ENCODE peak calls at places on chromosomes 1 and 21, in five cellular contexts. One of them, this sample, is unnamed.

GRCh38 chr21:34313116-34313515 is 50.7 kb upstream of the KCNE2 start:
- DNase-seq in fibroblast of lung: peak; percentile 28
- DNase-seq in kidney epithelial cell: no peak
- DNase-seq in naive thymus-derived CD4-positive, alpha-beta T cell: no peak
- DNase-seq in tibial nerve: no peak
- DNase-seq in this sample: no peak

GRCh38 chr1:211520641-211521040 is 28.7 kb upstream of the RD3 start:
- DNase-seq in fibroblast of lung: peak; percentile 30
- DNase-seq in kidney epithelial cell: no peak
- DNase-seq in naive thymus-derived CD4-positive, alpha-beta T cell: no peak
- DNase-seq in tibial nerve: no peak
- DNase-seq in this sample: no peak

GRCh38 chr1:40038693-40039092 is 1.8 kb upstream of the CAP1 start:
- DNase-seq in fibroblast of lung: no peak
- DNase-seq in kidney epithelial cell: no peak
- DNase-seq in naive thymus-derived CD4-positive, alpha-beta T cell: no peak
- DNase-seq in tibial nerve: no peak
- DNase-seq in this sample: no peak

GRCh38 chr1:34796990-34797389 is 4.2 kb downstream of the GJA4 start:
- DNase-seq in fibroblast of lung: no peak
- DNase-seq in kidney epithelial cell: no peak
- DNase-seq in naive thymus-derived CD4-positive, alpha-beta T cell: no peak
- DNase-seq in tibial nerve: no peak
- DNase-seq in this sample: no peak

GRCh38 chr1:229508823-229509337 is 739 bp upstream of the NUP133 start:
- DNase-seq in fibroblast of lung: no peak
- DNase-seq in kidney epithelial cell: no peak
- DNase-seq in naive thymus-derived CD4-positive, alpha-beta T cell: no peak
- DNase-seq in tibial nerve: no peak
- DNase-seq in this sample: peak; percentile 3

GRCh38 chr1:55288245-55288644 is 73.1 kb upstream of the USP24 start:
- DNase-seq in fibroblast of lung: no peak
- DNase-seq in kidney epithelial cell: no peak
- DNase-seq in naive thymus-derived CD4-positive, alpha-beta T cell: no peak
- DNase-seq in tibial nerve: no peak
- DNase-seq in this sample: no peak

GRCh38 chr1:20587639-20588017 is 1.3 kb upstream of the CDA start:
- DNase-seq in fibroblast of lung: peak; percentile 43
- DNase-seq in kidney epithelial cell: no peak
- DNase-seq in naive thymus-derived CD4-positive, alpha-beta T cell: no peak
- DNase-seq in tibial nerve: no peak
- DNase-seq in this sample: no peak

GRCh38 chr1:197620660-197621273 is 154.5 kb downstream of the DENND1B start:
- DNase-seq in fibroblast of lung: no peak
- DNase-seq in kidney epithelial cell: no peak
- DNase-seq in naive thymus-derived CD4-positive, alpha-beta T cell: no peak
- DNase-seq in tibial nerve: no peak
- DNase-seq in this sample: no peak

GRCh38 chr1:76841460-76841859 is 25.8 kb upstream of the ST6GALNAC5 start:
- DNase-seq in fibroblast of lung: no peak
- DNase-seq in kidney epithelial cell: no peak
- DNase-seq in naive thymus-derived CD4-positive, alpha-beta T cell: no peak
- DNase-seq in tibial nerve: no peak
- DNase-seq in this sample: no peak

GRCh38 chr1:154992721-154993571 is 440 bp upstream of the LENEP start:
- DNase-seq in fibroblast of lung: peak; percentile 64
- DNase-seq in kidney epithelial cell: no peak
- DNase-seq in naive thymus-derived CD4-positive, alpha-beta T cell: no peak
- DNase-seq in tibial nerve: no peak
- DNase-seq in this sample: peak; percentile 30

GRCh38 chr1:182806015-182806678 is 16.6 kb downstream of the NPL start:
- DNase-seq in fibroblast of lung: no peak
- DNase-seq in kidney epithelial cell: no peak
- DNase-seq in naive thymus-derived CD4-positive, alpha-beta T cell: no peak
- DNase-seq in tibial nerve: no peak
- DNase-seq in this sample: peak; percentile 50

GRCh38 chr1:85502171-85502570 is 37.2 kb upstream of the DDAH1 start:
- DNase-seq in fibroblast of lung: peak; percentile 14
- DNase-seq in kidney epithelial cell: no peak
- DNase-seq in naive thymus-derived CD4-positive, alpha-beta T cell: no peak
- DNase-seq in tibial nerve: no peak
- DNase-seq in this sample: peak; percentile 3

GRCh38 chr1:28392027-28392652 is 22.6 kb downstream of the PHACTR4 start:
- DNase-seq in fibroblast of lung: peak; percentile 94
- DNase-seq in kidney epithelial cell: peak; percentile 61
- DNase-seq in naive thymus-derived CD4-positive, alpha-beta T cell: no peak
- DNase-seq in tibial nerve: no peak
- DNase-seq in this sample: no peak

GRCh38 chr1:8427493-8427892 is 109.6 kb downstream of the SLC45A1 start:
- DNase-seq in fibroblast of lung: no peak
- DNase-seq in kidney epithelial cell: no peak
- DNase-seq in naive thymus-derived CD4-positive, alpha-beta T cell: no peak
- DNase-seq in tibial nerve: no peak
- DNase-seq in this sample: no peak
- H3K4me3 ChIP-seq in fibroblast of lung: no peak overlapping the region
- H3K4me3 ChIP-seq in kidney epithelial cell: no peak overlapping the region
- H3K4me3 ChIP-seq in naive thymus-derived CD4-positive, alpha-beta T cell: peak overlapping the region; percentile 6
- H3K4me3 ChIP-seq in tibial nerve: no peak overlapping the region
- H3K4me3 ChIP-seq in this sample: no peak overlapping the region

DNA sequence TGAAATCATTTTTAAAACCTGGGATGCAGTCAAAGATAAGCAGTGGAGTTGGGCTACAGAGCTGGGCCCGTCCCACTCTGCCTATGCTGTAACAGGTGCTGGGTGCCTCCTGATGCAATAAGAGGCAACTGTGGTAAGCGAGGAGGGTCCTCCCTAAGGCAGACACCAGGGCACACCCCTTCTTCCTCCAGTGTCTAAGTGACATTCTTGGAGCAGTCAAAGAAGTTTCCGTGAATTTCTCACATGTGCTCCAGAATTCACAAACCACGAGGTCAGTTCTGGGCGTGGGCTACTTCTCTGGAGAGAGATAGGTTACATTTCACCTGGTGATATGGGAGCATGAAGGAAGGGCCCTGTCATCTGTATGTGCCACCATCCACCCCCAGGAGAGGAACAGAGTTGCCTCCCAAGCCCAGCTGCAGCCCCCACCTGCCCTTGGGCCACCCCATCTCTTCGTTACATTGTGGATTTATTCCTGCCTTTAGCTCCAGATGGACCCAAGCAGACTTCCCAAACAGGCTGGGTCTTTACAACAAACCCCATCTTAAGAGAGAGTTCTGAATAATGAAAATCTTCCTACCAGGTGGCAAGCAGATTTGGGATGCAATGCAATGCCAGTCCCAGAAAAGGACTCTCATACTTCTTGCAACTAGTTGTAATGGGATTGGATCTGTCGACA is 82.6 kb upstream of the CNTN2 start:
- DNase-seq in fibroblast of lung: no peak
- DNase-seq in kidney epithelial cell: no peak
- DNase-seq in naive thymus-derived CD4-positive, alpha-beta T cell: no peak
- DNase-seq in tibial nerve: no peak
- DNase-seq in this sample: peak; percentile 45
- H3K36me3 ChIP-seq in fibroblast of lung: no peaks in the 10 kb centered on the region
- H3K36me3 ChIP-seq in kidney epithelial cell: no peaks in the 10 kb centered on the region
- H3K36me3 ChIP-seq in naive thymus-derived CD4-positive, alpha-beta T cell: no peaks in the 10 kb centered on the region
- H3K36me3 ChIP-seq in tibial nerve: no peaks in the 10 kb centered on the region
- H3K36me3 ChIP-seq in this sample: no peaks in the 10 kb centered on the region

GRCh38 chr1:110606784-110607662 is 865 bp upstream of the KCNA2 start:
- DNase-seq in fibroblast of lung: peak; percentile 3
- DNase-seq in kidney epithelial cell: no peak
- DNase-seq in naive thymus-derived CD4-positive, alpha-beta T cell: peak; percentile 16
- DNase-seq in tibial nerve: no peak
- DNase-seq in this sample: no peak
- H3K4me3 ChIP-seq in fibroblast of lung: no peak overlapping the region
- H3K4me3 ChIP-seq in kidney epithelial cell: no peak overlapping the region
- H3K4me3 ChIP-seq in naive thymus-derived CD4-positive, alpha-beta T cell: peak overlapping the region; percentile 68
- H3K4me3 ChIP-seq in tibial nerve: peak overlapping the region; percentile 75
- H3K4me3 ChIP-seq in this sample: peak overlapping the region; percentile 29

DNA sequence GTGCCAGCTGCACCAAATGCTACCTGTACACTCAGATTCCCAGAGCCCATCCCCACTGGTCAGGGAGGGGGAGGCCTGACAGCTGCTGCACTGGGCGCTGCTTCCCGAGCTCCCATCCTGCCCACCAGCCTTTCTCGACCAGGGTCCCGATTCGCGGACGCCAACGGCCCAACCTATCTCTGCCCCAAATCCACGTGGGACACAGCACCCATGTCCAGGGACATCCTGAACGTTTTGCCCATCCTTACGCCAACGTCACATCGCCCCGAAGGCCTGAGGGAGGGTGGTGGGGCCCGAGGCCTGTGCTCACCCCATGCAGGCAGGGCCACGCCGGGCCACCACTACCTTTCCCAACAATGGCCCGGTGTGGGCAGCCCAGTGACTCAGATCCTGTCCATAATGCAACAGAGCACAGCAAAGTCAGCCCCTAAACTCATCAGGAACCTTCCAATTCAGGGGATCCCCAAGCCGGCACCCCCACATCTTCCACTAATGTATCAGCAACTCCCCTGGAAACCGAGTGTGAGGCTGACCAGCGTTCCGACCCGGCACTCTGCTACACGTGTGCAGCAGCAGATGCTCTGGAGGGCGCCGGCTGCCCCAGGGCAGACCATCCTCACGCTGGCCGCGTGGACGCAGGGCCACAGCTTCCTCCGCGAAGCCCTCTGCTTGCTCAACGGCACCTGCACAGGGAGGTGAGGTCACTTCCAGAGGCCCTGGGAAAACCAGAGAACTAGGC is 11.3 kb upstream of the TMEM240 start:
- DNase-seq in fibroblast of lung: no peak
- DNase-seq in kidney epithelial cell: no peak
- DNase-seq in naive thymus-derived CD4-positive, alpha-beta T cell: no peak
- DNase-seq in tibial nerve: no peak
- DNase-seq in this sample: no peak
- H3K36me3 ChIP-seq in fibroblast of lung: peaks cover 8% of the 10 kb centered on the region
- H3K36me3 ChIP-seq in kidney epithelial cell: no peaks in the 10 kb centered on the region
- H3K36me3 ChIP-seq in naive thymus-derived CD4-positive, alpha-beta T cell: no peaks in the 10 kb centered on the region
- H3K36me3 ChIP-seq in tibial nerve: no peaks in the 10 kb centered on the region
- H3K36me3 ChIP-seq in this sample: no peaks in the 10 kb centered on the region

GRCh38 chr1:19189270-19189669 is 20.8 kb downstream of the UBR4 start:
- DNase-seq in fibroblast of lung: no peak
- DNase-seq in kidney epithelial cell: no peak
- DNase-seq in naive thymus-derived CD4-positive, alpha-beta T cell: no peak
- DNase-seq in tibial nerve: no peak
- DNase-seq in this sample: no peak
- H3K4me3 ChIP-seq in fibroblast of lung: no peak overlapping the region
- H3K4me3 ChIP-seq in kidney epithelial cell: no peak overlapping the region
- H3K4me3 ChIP-seq in naive thymus-derived CD4-positive, alpha-beta T cell: no peak overlapping the region
- H3K4me3 ChIP-seq in tibial nerve: no peak overlapping the region
- H3K4me3 ChIP-seq in this sample: no peak overlapping the region

GRCh38 chr21:32605469-32605868 is 6.7 kb downstream of the CFAP298 start:
- DNase-seq in fibroblast of lung: no peak
- DNase-seq in kidney epithelial cell: no peak
- DNase-seq in naive thymus-derived CD4-positive, alpha-beta T cell: no peak
- DNase-seq in tibial nerve: no peak
- DNase-seq in this sample: no peak

GRCh38 chr21:32599146-32599925 is 12.8 kb downstream of the CFAP298 start:
- DNase-seq in fibroblast of lung: no peak
- DNase-seq in kidney epithelial cell: no peak
- DNase-seq in naive thymus-derived CD4-positive, alpha-beta T cell: no peak
- DNase-seq in tibial nerve: no peak
- DNase-seq in this sample: no peak

GRCh38 chr21:32604484-32604883 is 7.7 kb downstream of the CFAP298 start:
- DNase-seq in fibroblast of lung: no peak
- DNase-seq in kidney epithelial cell: no peak
- DNase-seq in naive thymus-derived CD4-positive, alpha-beta T cell: no peak
- DNase-seq in tibial nerve: no peak
- DNase-seq in this sample: no peak

GRCh38 chr21:32603131-32603530 is 9.0 kb downstream of the CFAP298 start:
- DNase-seq in fibroblast of lung: no peak
- DNase-seq in kidney epithelial cell: no peak
- DNase-seq in naive thymus-derived CD4-positive, alpha-beta T cell: no peak
- DNase-seq in tibial nerve: no peak
- DNase-seq in this sample: no peak

DNA sequence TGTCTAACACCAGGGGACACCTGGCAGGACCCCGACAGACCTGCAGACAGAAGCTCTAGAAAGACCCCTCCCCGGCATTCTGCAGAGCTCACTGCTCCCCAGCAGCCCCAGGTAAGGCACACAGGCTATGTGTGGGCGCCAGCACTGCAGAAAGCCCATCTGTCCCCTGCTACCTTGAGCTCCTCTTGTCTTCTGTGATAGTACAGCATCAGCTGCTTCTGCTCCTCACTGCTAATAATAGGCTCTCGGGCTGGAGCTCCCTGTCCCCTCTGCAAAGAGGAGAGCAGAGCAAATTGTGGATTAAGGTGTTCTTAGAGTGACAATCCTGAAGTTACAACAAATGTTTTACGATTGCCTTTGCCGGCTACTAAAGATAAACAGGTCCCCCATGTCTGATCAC is 10.1 kb downstream of the CFAP298 start:
- DNase-seq in fibroblast of lung: no peak
- DNase-seq in kidney epithelial cell: no peak
- DNase-seq in naive thymus-derived CD4-positive, alpha-beta T cell: no peak
- DNase-seq in tibial nerve: no peak
- DNase-seq in this sample: no peak
- H3K36me3 ChIP-seq in fibroblast of lung: peaks cover 14% of the 10 kb centered on the region
- H3K36me3 ChIP-seq in kidney epithelial cell: peaks cover 4% of the 10 kb centered on the region
- H3K36me3 ChIP-seq in naive thymus-derived CD4-positive, alpha-beta T cell: peaks cover 9% of the 10 kb centered on the region
- H3K36me3 ChIP-seq in tibial nerve: peaks cover 22% of the 10 kb centered on the region
- H3K36me3 ChIP-seq in this sample: no peaks in the 10 kb centered on the region

DNA sequence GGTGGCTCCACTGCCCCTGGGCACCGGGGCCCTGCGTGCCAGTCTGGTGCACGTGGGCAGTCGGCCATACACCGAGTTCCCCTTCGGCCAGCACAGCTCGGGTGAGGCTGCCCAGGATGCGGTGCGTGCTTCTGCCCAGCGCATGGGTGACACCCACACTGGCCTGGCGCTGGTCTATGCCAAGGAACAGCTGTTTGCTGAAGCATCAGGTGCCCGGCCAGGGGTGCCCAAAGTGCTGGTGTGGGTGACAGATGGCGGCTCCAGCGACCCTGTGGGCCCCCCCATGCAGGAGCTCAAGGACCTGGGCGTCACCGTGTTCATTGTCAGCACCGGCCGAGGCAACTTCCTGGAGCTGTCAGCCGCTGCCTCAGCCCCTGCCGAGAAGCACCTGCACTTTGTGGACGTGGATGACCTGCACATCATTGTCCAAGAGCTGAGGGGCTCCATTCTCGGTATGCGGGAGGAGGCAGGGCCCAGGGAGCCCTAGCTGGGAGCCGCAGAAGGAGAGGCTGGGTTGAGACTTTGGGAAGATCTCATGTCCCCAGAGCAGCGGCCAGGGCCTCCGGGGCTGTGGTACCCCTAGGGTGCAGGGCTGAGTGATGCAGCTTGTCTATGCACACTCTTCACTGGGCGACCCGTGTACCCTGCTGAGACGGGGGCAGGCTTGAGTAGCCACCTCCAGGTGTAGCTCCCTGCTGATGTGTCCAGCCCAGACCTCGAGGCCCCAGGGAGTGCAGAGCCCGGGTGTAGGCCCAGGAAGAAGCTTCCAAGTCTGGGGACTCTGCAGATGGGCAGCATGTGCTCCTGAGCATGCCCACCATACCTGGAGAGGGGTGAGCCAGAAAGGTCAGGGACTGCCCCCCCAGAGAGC is 1.8 kb downstream of the VWA1 start:
- DNase-seq in fibroblast of lung: no peak
- DNase-seq in kidney epithelial cell: no peak
- DNase-seq in naive thymus-derived CD4-positive, alpha-beta T cell: no peak
- DNase-seq in tibial nerve: no peak
- DNase-seq in this sample: no peak
- H3K4me3 ChIP-seq in fibroblast of lung: no peak overlapping the region
- H3K4me3 ChIP-seq in kidney epithelial cell: no peak overlapping the region
- H3K4me3 ChIP-seq in naive thymus-derived CD4-positive, alpha-beta T cell: no peak overlapping the region
- H3K4me3 ChIP-seq in tibial nerve: peak overlapping the region; percentile 72
- H3K4me3 ChIP-seq in this sample: no peak overlapping the region